ENCODE peak calls at places on chromosomes 2 and 18, in four cellular contexts. J is suprapubic skin, S is hepatocyte, P is A549. K is an unnamed sample.

GRCh38 chr18:54607213-54607934 is 16.3 kb downstream of the DYNAP start:
- DNase-seq in S (peak; percentile 40), J (no peak), P (peak; percentile 16), K (peak; percentile 10)

GRCh38 chr2:157261199-157261782 is 3.8 kb downstream of the GALNT5 start:
- DNase-seq in P (peak; percentile 88), S (peak; percentile 84), J (no peak), K (peak; percentile 70)

GRCh38 chr2:120175000-120175581 is 48.1 kb downstream of the TMEM185B start:
- DNase-seq in S (peak; percentile 83), P (peak; percentile 54), J (no peak), K (peak; percentile 63)

GRCh38 chr2:75787532-75788132 is 76.9 kb upstream of the GCFC2 start:
- DNase-seq in S (peak; percentile 59), P (peak; percentile 47), J (no peak), K (peak; percentile 20)

GRCh38 chr2:102619414-102620319 is at the start of gene SLC9A2:
- DNase-seq in J (no peak), S (peak; percentile 72), P (peak; percentile 52), K (no peak)

GRCh38 chr2:12701786-12702660 is 14.7 kb upstream of the TRIB2 start:
- DNase-seq in P (no peak), S (no peak), J (no peak), K (peak; percentile 64)

GRCh38 chr2:217489145-217489960 is 513.4 kb downstream of the TNS1 start:
- DNase-seq in S (no peak), P (no peak), J (no peak), K (peak; percentile 71)

GRCh38 chr2:156379069-156379468 is 46.5 kb upstream of the NR4A2 start:
- DNase-seq in P (no peak), S (no peak), J (no peak), K (no peak)

GRCh38 chr2:88642278-88642677 is 15.0 kb upstream of the EIF2AK3 start:
- DNase-seq in J (no peak), P (no peak), S (no peak), K (no peak)

GRCh38 chr2:102033750-102034682 is 42.3 kb downstream of the IL1R2 start:
- DNase-seq in J (no peak), P (no peak), S (no peak), K (no peak)

GRCh38 chr2:64328415-64328722 is 125.6 kb upstream of the LGALSL start:
- DNase-seq in J (peak; percentile 43), P (no peak), S (no peak), K (no peak)

GRCh38 chr2:54909006-54909405 is 141.2 kb downstream of the RTN4 start:
- DNase-seq in J (no peak), P (no peak), S (no peak), K (no peak)

GRCh38 chr2:111122631-111123421 is 2.1 kb downstream of the BCL2L11 start:
- DNase-seq in P (peak; percentile 76), S (peak; percentile 87), J (peak; percentile 94), K (peak; percentile 60)

GRCh38 chr2:240585681-240586197 is 795 bp upstream of the CAPN10 start:
- DNase-seq in J (no peak), P (no peak), S (no peak), K (no peak)

GRCh38 chr2:102050854-102051391 is 59.2 kb downstream of the IL1R2 start:
- DNase-seq in P (no peak), J (no peak), S (peak; percentile 66), K (no peak)

GRCh38 chr2:176677746-176678145 is 408.5 kb downstream of the MTX2 start:
- DNase-seq in S (no peak), J (no peak), P (no peak), K (no peak)

GRCh38 chr18:61333746-61334490 is 688 bp downstream of the CDH20 start:
- DNase-seq in S (peak; percentile 21), P (no peak), J (no peak), K (no peak)

DNA sequence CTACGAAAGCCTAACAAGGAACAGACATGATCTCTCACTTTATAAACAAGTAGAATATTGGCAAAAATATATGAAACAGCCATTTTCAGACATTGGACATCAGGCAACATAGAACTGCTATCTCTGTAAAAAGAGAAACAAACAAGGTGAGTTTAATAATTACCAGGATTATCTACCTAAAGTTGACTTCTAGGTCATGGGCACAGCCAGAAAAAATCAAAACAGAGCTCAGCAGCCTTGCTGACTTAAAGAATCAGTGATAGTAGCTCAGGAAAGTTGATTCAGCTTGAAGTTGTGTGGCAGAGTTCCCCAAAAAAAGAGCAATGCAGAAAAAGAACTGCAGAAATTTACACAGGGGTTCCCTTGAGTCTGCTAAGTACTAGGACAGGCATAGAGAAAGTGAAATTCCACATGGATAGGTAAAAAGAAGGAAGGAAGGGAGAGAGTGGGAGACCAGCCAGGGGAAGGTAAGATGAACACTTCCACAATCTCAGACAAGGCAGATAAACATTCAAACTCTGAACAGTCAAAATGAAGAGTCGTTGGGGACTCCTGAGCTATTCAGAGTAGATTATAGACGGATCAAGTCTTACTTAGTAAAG is 102.0 kb downstream of the EXOC6B start:
- DNase-seq in P (no peak), S (no peak), J (no peak), K (no peak)
- TF ChIP-seq CTCF in P (no peak), S (no peak), J (no peak), K (no peak)

GRCh38 chr2:148877403-148877740 is 2.3 kb downstream of the KIF5C start:
- DNase-seq in S (no peak), P (no peak), J (no peak), K (no peak)

GRCh38 chr2:148876190-148876588 is 1.2 kb downstream of the KIF5C start:
- DNase-seq in P (no peak), S (peak; percentile 8), J (no peak), K (no peak)

GRCh38 chr2:148875387-148876051 is 492 bp downstream of the KIF5C start:
- DNase-seq in S (no peak), J (no peak), P (no peak), K (peak; percentile 3)

GRCh38 chr2:148876589-148877402 is 1.8 kb downstream of the KIF5C start:
- DNase-seq in J (no peak), P (no peak), S (peak; percentile 65), K (peak; percentile 4)

DNA sequence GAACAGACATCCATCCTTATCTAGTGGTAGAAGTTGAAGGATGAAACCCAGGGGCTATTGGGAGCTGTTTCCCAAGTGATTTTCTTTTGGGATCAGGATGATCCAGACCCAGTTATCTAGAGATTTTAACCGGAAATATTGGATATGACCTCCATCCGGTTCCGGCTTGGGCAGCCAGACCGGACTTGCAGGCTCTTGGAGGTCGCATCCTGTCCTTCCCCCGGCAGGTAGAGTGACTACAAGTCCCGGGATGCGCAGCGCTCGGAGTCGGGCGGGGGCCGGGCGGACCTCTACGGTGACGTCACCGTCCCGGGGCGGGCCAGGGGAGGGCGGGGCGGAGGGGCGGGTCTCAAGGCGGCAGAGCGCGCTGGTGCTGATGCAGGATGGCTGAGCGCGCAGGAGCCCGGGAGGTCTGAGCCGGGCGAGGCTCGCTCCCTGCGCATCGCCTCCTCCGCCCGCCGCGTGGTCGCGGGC is at the start of gene KIF5C:
- DNase-seq in P (peak; percentile 88), S (peak; percentile 93), J (peak; percentile 85), K (peak; percentile 91)
- H3K27ac ChIP-seq in P (no peak within 1 kb of the TSS), S (no peak within 1 kb of the TSS), J (no peak within 1 kb of the TSS), K (no peak within 1 kb of the TSS)

GRCh38 chr18:48950536-48951447 is at the start of gene SMAD7:
- DNase-seq in P (no peak), J (no peak), S (peak; percentile 41), K (no peak)

GRCh38 chr18:48953096-48953706 is 2.4 kb upstream of the SMAD7 start:
- DNase-seq in J (no peak), P (no peak), S (no peak), K (no peak)

GRCh38 chr18:48951448-48952286 is 902 bp upstream of the SMAD7 start:
- DNase-seq in P (peak; percentile 86), S (peak; percentile 96), J (peak; percentile 90), K (peak; percentile 61)

GRCh38 chr18:48954837-48955527 is 4.2 kb upstream of the SMAD7 start:
- DNase-seq in J (no peak), S (no peak), P (no peak), K (no peak)

DNA sequence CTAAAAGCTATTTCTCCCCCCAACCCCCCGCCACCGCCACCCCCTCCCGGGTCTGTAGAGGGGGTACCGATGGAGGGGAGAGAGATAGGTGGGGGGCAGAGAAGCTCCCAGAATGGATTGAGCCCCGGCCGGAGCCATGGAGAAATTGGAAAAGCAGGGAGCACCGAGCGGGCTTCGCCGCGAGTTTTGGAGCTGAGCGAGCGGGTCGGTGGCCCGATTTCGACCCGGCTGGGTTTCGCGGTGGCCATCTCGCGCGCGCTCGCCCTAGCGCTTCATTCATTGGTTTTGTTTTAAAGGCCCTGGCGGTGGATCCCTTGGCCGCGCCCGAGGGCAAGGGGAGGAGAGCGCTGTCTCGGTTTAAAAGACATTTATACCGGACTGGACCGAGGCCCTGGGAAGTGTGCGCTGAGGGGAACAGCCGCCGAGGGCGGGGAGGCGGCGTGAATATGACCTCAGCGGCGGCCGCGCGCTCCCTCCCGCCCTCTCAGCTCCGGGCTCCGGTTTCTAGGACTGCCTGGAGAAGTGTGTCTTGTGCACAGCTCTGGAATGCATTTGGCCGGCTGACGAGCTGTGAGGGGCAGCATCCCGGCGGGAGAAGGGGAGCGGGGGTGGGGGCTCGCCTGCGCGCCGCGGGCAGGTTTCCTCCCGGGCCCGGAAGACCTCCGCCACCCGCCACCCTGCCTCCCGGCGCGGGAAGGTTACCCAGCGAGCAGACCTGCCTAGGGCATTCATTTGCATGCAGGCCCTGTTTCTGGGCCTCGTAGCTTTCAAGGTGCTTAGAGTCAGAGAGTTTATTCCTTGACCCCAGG is 1.7 kb upstream of the SMAD7 start:
- DNase-seq in P (peak; percentile 74), S (peak; percentile 94), J (peak; percentile 88), K (no peak)
- TF ChIP-seq CTCF in P (no peak), S (no peak), J (no peak), K (no peak)

GRCh38 chr2:143525006-143525405 is 395.8 kb downstream of the ARHGAP15 start:
- DNase-seq in S (peak; percentile 19), P (no peak), J (no peak), K (no peak)
- H3K27ac ChIP-seq in S (peak overlapping the region; percentile 42), P (no peak overlapping the region), J (peak overlapping the region; percentile 55), K (no peak overlapping the region)

DNA sequence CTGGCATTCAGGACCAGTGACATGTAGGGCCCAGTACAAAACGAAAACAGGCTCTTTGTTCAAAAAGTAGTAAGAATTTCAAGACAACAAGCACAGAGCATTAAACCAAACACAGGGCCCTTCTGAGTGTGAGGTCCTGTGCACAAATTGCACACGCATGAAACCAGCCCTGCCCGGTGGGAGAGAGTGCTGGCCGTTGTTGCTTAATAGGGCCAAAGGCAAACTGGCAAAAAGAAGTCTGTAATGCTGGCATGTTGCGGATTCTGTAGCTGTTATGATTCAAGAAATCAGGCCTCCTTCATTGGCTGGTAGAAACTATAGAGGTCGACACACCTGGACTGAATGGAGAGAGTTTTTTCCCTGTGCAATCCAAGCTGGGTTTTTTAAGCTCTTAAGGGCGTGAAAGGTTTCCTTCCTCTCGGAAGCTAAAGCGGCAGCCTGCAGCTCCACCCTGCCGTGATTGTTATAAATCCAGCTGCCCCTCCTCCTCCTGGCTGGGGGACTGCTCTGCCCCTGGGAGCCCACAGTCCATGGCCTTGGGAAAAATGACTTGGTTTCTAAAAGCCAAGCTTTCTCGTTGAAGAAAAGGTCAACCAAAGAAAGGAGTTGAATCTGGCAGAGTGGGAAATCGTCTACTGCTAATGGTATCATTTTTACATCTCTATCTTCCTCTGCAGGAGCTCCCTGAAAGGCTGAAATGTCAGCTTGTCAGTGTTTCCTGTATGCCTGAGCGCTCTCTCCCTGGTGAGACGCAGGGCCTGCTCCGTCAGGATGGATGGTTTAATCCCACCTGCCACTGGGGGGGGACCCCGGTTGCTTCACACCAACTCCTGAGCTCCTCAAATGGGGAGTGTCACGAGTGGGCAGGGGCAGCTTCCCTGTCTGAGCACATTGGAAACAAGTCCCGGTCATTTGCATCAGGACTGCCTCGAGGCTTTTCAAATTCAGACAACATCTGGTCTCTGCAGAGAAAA is 143.6 kb downstream of the ALPK2 start:
- DNase-seq in S (peak; percentile 49), P (no peak), J (no peak), K (no peak)
- TF ChIP-seq CTCF in S (peak; percentile 19), P (no peak), J (no peak), K (no peak)

K was measured in RWPE1.